ENCODE peak calls at places on chromosome 2, in seven cellular contexts. F is uterus, P is HCT116, A is tibial nerve, L is gastrocnemius medialis, X is H1, M is IMR-90. T is an unnamed sample.
A peak's percentile ranks its signal among the peaks of the same experiment; 100 is the strongest.

GRCh38 chr2:73279852-73280251 is 4.4 kb downstream of the FBXO41 start:
- DNase-seq in M (peak; percentile 10), F (no peak), X (no peak), P (no peak), L (no peak), A (no peak), T (no peak)

GRCh38 chr2:30826481-30826880 is 19.2 kb upstream of the CAPN13 start:
- DNase-seq in L (no peak), F (no peak), A (no peak), P (no peak), M (no peak), X (no peak), T (no peak)

GRCh38 chr2:33111002-33111446 is 164.3 kb downstream of the LTBP1 start:
- DNase-seq in L (no peak), X (no peak), A (no peak), P (no peak), M (peak; percentile 73), F (no peak), T (no peak)

GRCh38 chr2:216057688-216058193 is 23.9 kb downstream of the PECR start:
- DNase-seq in L (no peak), P (peak; percentile 13), F (no peak), X (no peak), A (no peak), M (peak; percentile 70), T (peak; percentile 67)

GRCh38 chr2:112314856-112315255 is 39.5 kb downstream of the ZC3H6 start:
- DNase-seq in A (no peak), F (no peak), L (no peak), M (no peak), X (no peak), P (no peak), T (no peak)

GRCh38 chr2:187615364-187615763 is 61.1 kb upstream of the TFPI start:
- DNase-seq in A (no peak), P (no peak), L (no peak), M (no peak), X (no peak), F (no peak), T (no peak)

GRCh38 chr2:105087273-105087672 is 49.4 kb downstream of the MRPS9 start:
- DNase-seq in M (no peak), X (no peak), A (no peak), F (no peak), L (no peak), P (no peak), T (no peak)

GRCh38 chr2:61181382-61182058 is 19.5 kb downstream of the C2orf74 start:
- DNase-seq in A (no peak), M (no peak), L (no peak), X (peak; percentile 34), F (no peak), P (no peak), T (no peak)

GRCh38 chr2:152500777-152501176 is 165.8 kb downstream of the FMNL2 start:
- DNase-seq in F (no peak), A (peak; percentile 42), X (no peak), P (no peak), L (no peak), M (no peak), T (no peak)

GRCh38 chr2:113869253-113869652 is 20.6 kb upstream of the ACTR3 start:
- DNase-seq in P (no peak), M (peak; percentile 33), A (no peak), L (no peak), X (no peak), F (no peak), T (no peak)

GRCh38 chr2:9811679-9812511 is 31.4 kb upstream of the TAF1B start:
- DNase-seq in M (no peak), L (no peak), F (no peak), A (no peak), X (peak; percentile 24), P (no peak), T (no peak)

GRCh38 chr2:223954401-223954800 is 2.9 kb upstream of the MRPL44 start:
- DNase-seq in P (no peak), M (peak; percentile 94), F (no peak), L (no peak), X (no peak), A (no peak), T (no peak)

GRCh38 chr2:147384659-147385058 is 460.2 kb upstream of the ACVR2A start:
- DNase-seq in P (no peak), F (no peak), L (no peak), M (no peak), X (no peak), A (no peak), T (no peak)

GRCh38 chr2:45898819-45899218 is 247.3 kb downstream of the PRKCE start:
- DNase-seq in L (no peak), F (no peak), P (no peak), X (no peak), A (no peak), M (no peak), T (no peak)

GRCh38 chr2:224966663-224967062 is 75.6 kb downstream of the DOCK10 start:
- DNase-seq in P (no peak), L (no peak), X (no peak), M (no peak), A (no peak), F (no peak), T (no peak)

GRCh38 chr2:40281021-40281940 is 170.6 kb downstream of the SLC8A1 start:
- DNase-seq in A (no peak), X (no peak), M (peak; percentile 89), F (peak; percentile 65), L (no peak), P (no peak), T (no peak)

GRCh38 chr2:38748857-38749804 is 2.0 kb downstream of the SRSF7 start:
- DNase-seq in L (no peak), M (no peak), A (no peak), X (no peak), F (no peak), P (no peak), T (no peak)

GRCh38 chr2:38750011-38750792 is 959 bp downstream of the SRSF7 start:
- DNase-seq in P (no peak), M (peak; percentile 19), F (peak; percentile 52), X (no peak), L (peak; percentile 47), A (peak; percentile 43), T (peak; percentile 58)

GRCh38 chr2:38747007-38747424 is 4.1 kb downstream of the SRSF7 start:
- DNase-seq in F (no peak), X (no peak), M (no peak), P (no peak), L (no peak), A (no peak), T (no peak)

GRCh38 chr2:38747819-38748218 is 3.3 kb downstream of the SRSF7 start:
- DNase-seq in A (no peak), X (no peak), P (no peak), L (no peak), F (no peak), M (no peak), T (no peak)

DNA sequence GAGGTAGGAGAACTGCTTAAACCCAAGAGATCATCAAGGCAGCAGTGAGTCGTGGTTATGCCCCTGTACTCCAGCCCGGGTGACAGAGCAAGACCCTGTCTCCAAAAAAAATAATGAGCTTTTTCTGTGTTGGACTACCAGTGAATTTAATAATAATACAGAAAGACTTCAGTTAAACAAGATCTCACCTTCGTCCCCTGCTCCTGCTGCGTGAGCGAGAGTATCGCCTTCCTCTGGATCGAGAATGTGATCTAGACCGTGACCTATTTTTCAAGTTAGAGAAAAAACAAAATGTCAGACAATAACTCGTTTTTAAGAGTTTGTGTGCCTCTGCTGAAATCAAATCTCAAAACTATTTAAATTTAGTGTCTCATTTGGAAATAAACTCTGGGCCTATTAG is 2.8 kb downstream of the SRSF7 start:
- DNase-seq in L (no peak), P (no peak), F (no peak), X (no peak), M (no peak), A (no peak), T (no peak)
- H3K4me1 ChIP-seq in L (peaks cover 43% of the 10 kb centered on the region), P (peaks cover 9% of the 10 kb centered on the region), F (peaks cover 20% of the 10 kb centered on the region), X (peaks cover 4% of the 10 kb centered on the region), M (peaks cover 3% of the 10 kb centered on the region), A (peaks cover 31% of the 10 kb centered on the region), T (no peaks in the 10 kb centered on the region)

DNA sequence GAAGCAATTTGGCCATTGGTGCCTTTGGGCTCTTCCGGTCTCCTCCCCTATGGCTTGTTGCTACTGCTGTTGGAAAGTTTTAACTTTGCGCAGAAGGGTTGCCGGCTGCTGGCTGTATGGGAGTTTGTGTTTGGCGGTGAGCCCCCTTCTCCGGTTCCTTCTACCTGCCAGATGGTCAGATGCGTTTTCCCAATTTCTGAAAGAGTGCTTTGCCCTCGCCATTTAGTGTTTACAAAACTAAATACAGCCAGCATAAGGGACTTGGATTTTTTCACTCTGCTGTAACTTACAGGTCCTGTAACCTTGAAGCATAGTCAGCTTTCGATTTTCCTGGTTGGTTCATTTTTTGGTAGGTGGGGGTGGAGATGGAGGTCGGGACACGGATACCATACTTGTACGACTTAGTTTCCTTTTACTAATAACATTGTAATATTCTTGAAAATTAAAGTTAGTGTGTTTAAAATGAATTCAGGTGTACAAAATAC is 604 bp downstream of the COQ10B start:
- DNase-seq in F (peak; percentile 77), M (peak; percentile 96), L (peak; percentile 75), P (peak; percentile 80), X (no peak), A (no peak), T (no peak)
- TF ChIP-seq POLR2A in F (no peak), M (no peak), L (no peak), P (no peak), X (no peak), A (no peak), T (no peak)

GRCh38 chr2:228593992-228594391 is 412.5 kb upstream of the SPHKAP start:
- DNase-seq in L (no peak), X (no peak), M (no peak), F (no peak), P (no peak), A (no peak), T (no peak)
- H3K9me3 ChIP-seq in L (no peaks in the 10 kb centered on the region), X (no peaks in the 10 kb centered on the region), M (no peaks in the 10 kb centered on the region), F (no peaks in the 10 kb centered on the region), P (no peaks in the 10 kb centered on the region), A (no peaks in the 10 kb centered on the region), T (no peaks in the 10 kb centered on the region)

GRCh38 chr2:237874585-237875161 is 15.2 kb downstream of the RAMP1 start:
- DNase-seq in L (no peak), M (peak; percentile 76), P (no peak), F (peak; percentile 66), X (no peak), A (peak; percentile 10), T (peak; percentile 35)

GRCh38 chr2:237876518-237876917 is 17.1 kb downstream of the RAMP1 start:
- DNase-seq in X (no peak), M (no peak), P (no peak), F (peak; percentile 20), A (no peak), L (no peak), T (no peak)

GRCh38 chr2:237876951-237877491 is 17.6 kb downstream of the RAMP1 start:
- DNase-seq in M (no peak), F (peak; percentile 23), P (no peak), X (no peak), L (no peak), A (no peak), T (peak; percentile 34)

GRCh38 chr2:237875234-237876055 is 16.0 kb downstream of the RAMP1 start:
- DNase-seq in A (peak; percentile 10), F (peak; percentile 24), M (no peak), X (no peak), P (no peak), L (no peak), T (no peak)

DNA sequence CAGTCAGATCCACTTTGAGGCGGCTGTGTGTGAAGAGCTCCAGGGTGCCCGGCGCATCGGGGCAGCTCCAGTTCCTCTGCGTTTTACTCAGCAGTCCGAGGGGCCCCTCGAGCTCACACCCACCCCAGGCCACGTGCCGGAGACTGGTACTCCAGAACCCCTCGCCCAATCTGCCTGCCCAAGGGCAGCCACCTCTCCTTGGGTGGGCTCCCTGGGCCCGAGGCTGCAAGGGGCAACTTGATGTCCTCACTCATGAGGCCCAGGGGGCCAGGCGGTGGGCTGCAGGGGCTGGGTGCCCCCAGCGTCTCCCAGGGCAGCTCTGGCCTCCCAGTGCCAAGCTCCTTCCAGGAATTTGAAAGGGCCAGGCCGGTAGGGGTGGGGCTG is 16.6 kb downstream of the RAMP1 start:
- DNase-seq in L (no peak), X (no peak), M (no peak), A (no peak), F (no peak), P (no peak), T (peak; percentile 41)
- H3K4me1 ChIP-seq in L (peaks cover 30% of the 10 kb centered on the region), X (no peaks in the 10 kb centered on the region), M (peaks cover 38% of the 10 kb centered on the region), A (peaks cover 3% of the 10 kb centered on the region), F (peaks cover 29% of the 10 kb centered on the region), P (peaks cover 12% of the 10 kb centered on the region), T (peaks cover 9% of the 10 kb centered on the region)

T was measured in Peyer's patch.